ENCODE peak calls at places on chromosomes 5 and 9, in five cellular contexts. G is breast epithelium, B is psoas muscle, A is prostate gland, Y is heart left ventricle. D is an unnamed sample. For H3K4me1 and H3K9me3, the result is how much of the 10 kb centered on the place peaks cover.

GRCh38 chr5:176851380-176851779 is 41.0 kb downstream of the UNC5A start:
- DNase-seq in A (no peak), Y (peak), G (no peak), B (no peak), D (no peak)

GRCh38 chr9:5336683-5337082 is 3.0 kb downstream of the RLN1 start:
- DNase-seq in Y (no peak), G (no peak), A (no peak), B (no peak), D (no peak)

GRCh38 chr9:106639873-106640568 is 222.9 kb upstream of the ZNF462 start:
- DNase-seq in G (no peak), B (no peak), A (peak), Y (no peak), D (no peak)

GRCh38 chr5:58002318-58002717 is 457.6 kb downstream of the PLK2 start:
- DNase-seq in G (no peak), A (no peak), Y (no peak), B (no peak), D (no peak)

GRCh38 chr9:38687389-38687842 is 32.5 kb downstream of the FAM240B start:
- DNase-seq in Y (peak), G (peak), B (no peak), A (peak), D (no peak)

GRCh38 chr9:20524776-20525175 is 97.5 kb downstream of the MLLT3 start:
- DNase-seq in A (no peak), B (no peak), G (no peak), Y (no peak), D (peak)

GRCh38 chr5:141508808-141509611 is 20.1 kb downstream of the PCDHGC5 start:
- DNase-seq in Y (peak), G (peak), A (no peak), B (peak), D (peak)

GRCh38 chr5:179904463-179905143 is 3.1 kb downstream of the TBC1D9B start:
- DNase-seq in G (no peak), Y (no peak), A (no peak), B (no peak), D (no peak)

GRCh38 chr9:16671591-16672137 is 198.8 kb downstream of the BNC2 start:
- DNase-seq in B (no peak), Y (no peak), G (no peak), A (no peak), D (no peak)

GRCh38 chr5:39400711-39401385 is 23.9 kb downstream of the DAB2 start:
- DNase-seq in A (no peak), G (no peak), B (no peak), Y (no peak), D (no peak)

GRCh38 chr5:61933787-61934626 is 372.0 kb upstream of the KIF2A start:
- DNase-seq in B (no peak), G (peak), A (peak), Y (peak), D (peak)

GRCh38 chr5:52043137-52043536 is 659.9 kb downstream of the ISL1 start:
- DNase-seq in Y (no peak), G (no peak), A (no peak), B (no peak), D (no peak)

GRCh38 chr9:115604831-115605483 is 487.0 kb upstream of the TNC start:
- DNase-seq in B (no peak), G (no peak), Y (no peak), A (no peak), D (no peak)

GRCh38 chr5:132321109-132321721 is 27.0 kb downstream of the SLC22A4 start:
- DNase-seq in G (no peak), A (no peak), Y (no peak), B (no peak), D (no peak)

GRCh38 chr9:96209407-96210031 is 92.5 kb downstream of the HSD17B3 start:
- DNase-seq in B (no peak), G (no peak), A (no peak), Y (no peak), D (no peak)

GRCh38 chr9:35220659-35221338 is 59.0 kb downstream of the UNC13B start:
- DNase-seq in G (no peak), Y (no peak), B (no peak), A (no peak), D (no peak)

GRCh38 chr9:18632624-18633407 is 158.9 kb downstream of the ADAMTSL1 start:
- DNase-seq in Y (peak), G (no peak), B (no peak), A (peak), D (no peak)

GRCh38 chr9:87959916-87960581 is 14.3 kb downstream of the CDK20 start:
- DNase-seq in A (no peak), Y (no peak), B (no peak), G (no peak), D (no peak)

GRCh38 chr5:94113-94892 is 2.3 kb downstream of the PLEKHG4B start:
- DNase-seq in Y (no peak), B (no peak), A (no peak), G (no peak), D (no peak)

GRCh38 chr9:107644774-107645463 is 155.3 kb upstream of the KLF4 start:
- DNase-seq in Y (peak), G (no peak), A (no peak), B (peak), D (no peak)

GRCh38 chr9:113530022-113530635 is 66.6 kb downstream of the RGS3 start:
- DNase-seq in A (no peak), Y (no peak), G (no peak), B (no peak), D (no peak)

GRCh38 chr5:132561601-132562000 is 4.8 kb downstream of the RAD50 start:
- DNase-seq in B (no peak), G (no peak), Y (no peak), A (no peak), D (no peak)

GRCh38 chr5:95808686-95809413 is 13.7 kb downstream of the GLRX start:
- DNase-seq in G (peak), A (no peak), Y (peak), B (peak), D (peak)

GRCh38 chr5:11863920-11864319 is 40.3 kb downstream of the CTNND2 start:
- DNase-seq in A (no peak), G (no peak), Y (no peak), B (no peak), D (no peak)

GRCh38 chr5:113663879-113664278 is 150.4 kb downstream of the YTHDC2 start:
- DNase-seq in G (no peak), B (peak), Y (peak), A (no peak), D (peak)

GRCh38 chr5:55372130-55372925 is 64.5 kb downstream of the MTREX start:
- DNase-seq in Y (no peak), A (no peak), G (no peak), B (no peak), D (no peak)

GRCh38 chr5:16585028-16585667 is 31.6 kb downstream of the RETREG1 start:
- DNase-seq in Y (no peak), B (no peak), A (no peak), G (no peak), D (peak)

GRCh38 chr5:176611435-176611834 is 1.5 kb upstream of the GPRIN1 start:
- DNase-seq in A (peak), B (peak), Y (peak), G (peak), D (peak)

GRCh38 chr9:134163374-134164196 is 779 bp downstream of the RNU6ATAC start:
- DNase-seq in B (peak), A (peak), G (no peak), Y (peak), D (no peak)

GRCh38 chr5:135539430-135540005 is 3.8 kb upstream of the NEUROG1 start:
- DNase-seq in A (no peak), B (no peak), Y (no peak), G (no peak), D (no peak)

GRCh38 chr5:163172540-163173337 is 264.7 kb upstream of the CCNG1 start:
- DNase-seq in B (no peak), G (no peak), Y (no peak), A (no peak), D (no peak)

GRCh38 chr5:122415481-122416120 is 103.6 kb downstream of the SNCAIP start:
- DNase-seq in A (peak), G (peak), Y (peak), B (peak), D (peak)

GRCh38 chr5:129413570-129413969 is 46.5 kb upstream of the ADAMTS19 start:
- DNase-seq in B (no peak), A (no peak), G (no peak), Y (no peak), D (no peak)

GRCh38 chr5:32057157-32058096 is 116.7 kb downstream of the GOLPH3 start:
- DNase-seq in A (no peak), B (no peak), Y (no peak), G (no peak), D (peak)

GRCh38 chr5:113166285-113166684 is 189.7 kb downstream of the DCP2 start:
- DNase-seq in A (no peak), B (no peak), Y (no peak), G (no peak), D (no peak)

GRCh38 chr5:151949909-151950308 is 25.3 kb upstream of the GLRA1 start:
- DNase-seq in A (no peak), B (no peak), Y (no peak), G (no peak), D (no peak)

GRCh38 chr9:120929392-120929791 is 2.8 kb upstream of the TRAF1 start:
- DNase-seq in G (no peak), A (no peak), Y (no peak), B (no peak), D (no peak)
- H3K4me1 ChIP-seq in G (under half), A (under half), Y (under half), B (under half), D (half or more)

GRCh38 chr5:82387819-82388166 is 109.6 kb upstream of the RPS23 start:
- DNase-seq in G (no peak), A (no peak), Y (no peak), B (no peak), D (no peak)

GRCh38 chr5:82388186-82388585 is 110.0 kb upstream of the RPS23 start:
- DNase-seq in A (no peak), G (no peak), Y (no peak), B (no peak), D (no peak)

GRCh38 chr5:82390088-82390487 is 111.9 kb upstream of the RPS23 start:
- DNase-seq in A (no peak), G (no peak), Y (no peak), B (no peak), D (no peak)

GRCh38 chr5:82387041-82387818 is 109.1 kb upstream of the RPS23 start:
- DNase-seq in B (no peak), G (no peak), Y (no peak), A (no peak), D (no peak)

GRCh38 chr5:82389347-82389746 is 111.2 kb upstream of the RPS23 start:
- DNase-seq in G (no peak), Y (no peak), A (no peak), B (no peak), D (no peak)
- H3K4me3 ChIP-seq in G (no peak), Y (no peak), A (no peak), B (no peak), D (no peak)

GRCh38 chr9:122519376-122519775 is 435 bp downstream of the OR1J4 start:
- DNase-seq in Y (no peak), B (no peak), G (no peak), A (no peak), D (no peak)

GRCh38 chr9:122518226-122518625 is 715 bp upstream of the OR1J4 start:
- DNase-seq in G (no peak), Y (no peak), A (no peak), B (no peak), D (no peak)

DNA sequence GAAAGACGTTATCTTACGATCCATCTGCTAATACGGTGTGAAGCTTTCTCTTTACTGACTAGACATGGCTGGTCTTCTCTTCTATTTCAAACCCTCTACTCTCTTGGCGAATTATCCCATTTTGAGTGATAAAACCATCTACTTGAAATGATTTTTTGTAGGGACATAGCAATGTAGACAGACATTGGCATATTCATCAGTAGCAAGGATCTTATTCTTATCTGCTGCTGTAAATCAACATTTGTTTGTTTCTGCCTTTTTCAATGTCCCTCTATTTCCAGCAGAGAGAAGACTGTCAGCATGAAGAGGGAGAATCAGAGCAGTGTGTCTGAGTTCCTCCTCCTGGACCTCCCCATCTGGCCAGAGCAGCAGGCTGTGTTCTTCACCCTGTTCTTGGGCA is at the start of gene OR1J4:
- DNase-seq in G (no peak), B (no peak), A (no peak), Y (no peak), D (no peak)
- H3K9me3 ChIP-seq in G (under half), B (under half), A (under half), Y (under half), D (under half)

DNA sequence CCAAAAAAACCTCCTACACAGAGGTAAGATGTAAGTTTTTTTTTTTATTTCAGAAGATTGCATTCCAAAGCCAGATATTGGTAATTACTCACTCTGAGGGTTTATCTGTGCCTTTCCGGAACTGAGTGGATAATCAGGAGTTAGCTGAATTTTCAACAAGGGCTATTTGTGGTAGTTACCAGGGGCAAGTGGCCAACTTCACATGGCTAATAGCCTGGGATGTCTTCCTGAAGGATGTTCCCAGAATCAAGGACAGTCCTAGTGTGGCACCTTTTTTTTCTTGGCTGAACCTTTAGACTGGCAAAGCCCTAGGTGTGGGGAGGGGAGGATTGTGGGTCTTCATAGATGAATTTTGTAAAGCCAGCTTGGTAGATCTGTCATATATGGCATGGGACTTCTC is 7.1 kb downstream of the LARP1 start:
- DNase-seq in A (no peak), B (no peak), Y (no peak), G (no peak), D (no peak)
- H3K4me1 ChIP-seq in A (under half), B (half or more), Y (under half), G (under half), D (half or more)

GRCh38 chr5:68217476-68217984 is 2.0 kb downstream of the PIK3R1 start:
- DNase-seq in B (no peak), A (no peak), G (no peak), Y (no peak), D (no peak)
- H3K4me3 ChIP-seq in B (peak), A (peak), G (peak), Y (peak), D (peak)

DNA sequence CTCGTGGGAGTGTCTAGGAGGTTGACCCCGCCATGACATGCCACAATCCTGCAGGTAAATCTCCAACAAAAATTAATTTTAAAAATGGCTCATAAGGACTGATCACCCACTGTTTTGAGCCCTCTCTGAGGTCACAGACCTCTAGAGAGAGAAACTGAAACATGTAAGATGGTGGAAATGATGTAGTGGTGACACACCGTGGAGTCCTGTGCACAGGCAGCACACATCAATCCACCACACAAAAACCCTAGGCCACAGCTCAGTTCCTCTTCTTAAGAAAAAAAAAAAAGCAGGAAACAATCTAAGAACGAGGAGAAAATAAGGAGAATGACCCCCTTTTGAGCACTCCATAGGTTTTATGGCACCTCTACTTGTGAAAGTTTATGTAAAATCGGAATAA is 93.8 kb upstream of the FAM120A start:
- DNase-seq in B (no peak), G (no peak), A (no peak), Y (no peak), D (no peak)
- H3K9me3 ChIP-seq in B (under half), G (under half), A (under half), Y (under half), D (under half)

D was measured in Karpas-422.